ENCODE peak calls at places on chromosomes 11 and 22, in four cellular contexts. A, U, T and C are unnamed samples.

GRCh38 chr11:64060861-64061444 is 25.2 kb downstream of the FLRT1 start:
- DNase-seq in A (peak), U (peak), T (no peak), C (peak)

GRCh38 chr11:78274739-78275138 is 86.0 kb downstream of the USP35 start:
- DNase-seq in U (no peak), A (no peak), T (no peak), C (no peak)

GRCh38 chr11:120178441-120179070 is 32.3 kb upstream of the OAF start:
- DNase-seq in A (no peak), U (no peak), T (no peak), C (no peak)

GRCh38 chr22:31742115-31742514 is 7.8 kb downstream of the PRR14L start:
- DNase-seq in U (no peak), A (no peak), T (no peak), C (no peak)

GRCh38 chr11:124115782-124116616 is 749 bp downstream of the VWA5A start:
- DNase-seq in A (peak), T (peak), U (no peak), C (no peak)

GRCh38 chr22:38935023-38935422 is 22.4 kb upstream of the APOBEC3A start:
- DNase-seq in T (no peak), A (peak), U (no peak), C (no peak)

GRCh38 chr11:65945430-65945911 is at the start of gene TSGA10IP:
- DNase-seq in A (no peak), U (no peak), T (no peak), C (no peak)

GRCh38 chr11:64093233-64094039 is 57.7 kb downstream of the FLRT1 start:
- DNase-seq in T (no peak), U (no peak), A (no peak), C (no peak)

GRCh38 chr22:43829904-43830851 is 18.1 kb upstream of the EFCAB6 start:
- DNase-seq in A (no peak), U (no peak), T (no peak), C (peak)

GRCh38 chr11:9615031-9615451 is 41.6 kb downstream of the WEE1 start:
- DNase-seq in A (no peak), T (no peak), U (no peak), C (no peak)

GRCh38 chr11:75873417-75874148 is 58.6 kb downstream of the UVRAG start:
- DNase-seq in T (no peak), A (no peak), U (no peak), C (no peak)

GRCh38 chr11:71342951-71343827 is 90.8 kb upstream of the SHANK2 start:
- DNase-seq in A (peak), U (no peak), T (no peak), C (peak)

GRCh38 chr11:75236062-75236461 is 4.5 kb upstream of the TPBGL start:
- DNase-seq in T (no peak), A (no peak), U (no peak), C (no peak)

GRCh38 chr11:1746516-1746931 is 3.9 kb downstream of the IFITM10 start:
- DNase-seq in T (no peak), U (no peak), A (peak), C (no peak)

GRCh38 chr22:31750365-31751284 is 693 bp upstream of the PRR14L start:
- DNase-seq in T (no peak), A (peak), U (no peak), C (no peak)

GRCh38 chr11:71525938-71526495 is 1.1 kb upstream of the KRTAP5-7 start:
- DNase-seq in A (no peak), T (no peak), U (no peak), C (no peak)